ENCODE peak calls at places on chromosomes 1 and 21, in four cellular contexts. Z is NB4, W is IMR-90, U is A549. X is an unnamed sample.

GRCh38 chr21:38965910-38966504 is 160.3 kb downstream of the ETS2 start:
- DNase-seq in Z (no peak), W (peak; percentile 59), U (peak; percentile 60), X (no peak)

GRCh38 chr1:52054496-52055065 is 410 bp downstream of the TXNDC12 start:
- DNase-seq in Z (peak; percentile 9), W (no peak), U (no peak), X (no peak)

GRCh38 chr21:33897739-33898138 is 17.9 kb downstream of the ATP5PO start:
- DNase-seq in Z (no peak), W (peak; percentile 5), U (no peak), X (no peak)

GRCh38 chr1:173190101-173190895 is 16.8 kb downstream of the TNFSF4 start:
- DNase-seq in Z (no peak), W (peak; percentile 62), U (peak; percentile 73), X (peak; percentile 8)

GRCh38 chr1:229209386-229209785 is 61.5 kb upstream of the RAB4A start:
- DNase-seq in Z (no peak), W (peak; percentile 69), U (no peak), X (no peak)

GRCh38 chr1:204513117-204513716 is 3.0 kb upstream of the MDM4 start:
- DNase-seq in Z (peak; percentile 33), W (no peak), U (no peak), X (no peak)

GRCh38 chr21:42237577-42237976 is 18.6 kb downstream of the ABCG1 start:
- DNase-seq in Z (no peak), W (no peak), U (no peak), X (no peak)

GRCh38 chr1:108117908-108118902 is 81.9 kb downstream of the SLC25A24 start:
- DNase-seq in Z (peak; percentile 94), W (peak; percentile 76), U (no peak), X (no peak)

GRCh38 chr1:185960377-185961151 is 226.4 kb downstream of the HMCN1 start:
- DNase-seq in Z (no peak), W (peak; percentile 7), U (no peak), X (no peak)

GRCh38 chr1:19272064-19272463 is 16.5 kb downstream of the AKR7A3 start:
- DNase-seq in Z (no peak), W (no peak), U (no peak), X (no peak)

GRCh38 chr1:65027699-65028358 is 61.5 kb upstream of the JAK1 start:
- DNase-seq in Z (no peak), W (no peak), U (no peak), X (no peak)

GRCh38 chr1:64864018-64864945 is 102.1 kb downstream of the JAK1 start:
- DNase-seq in Z (peak; percentile 95), W (no peak), U (peak; percentile 12), X (no peak)

GRCh38 chr1:167301355-167301754 is 80.7 kb downstream of the POU2F1 start:
- DNase-seq in Z (no peak), W (no peak), U (no peak), X (no peak)

GRCh38 chr1:70090875-70091274 is 114.5 kb downstream of the LRRC40 start:
- DNase-seq in Z (no peak), W (peak; percentile 79), U (no peak), X (peak; percentile 4)
- TF ChIP-seq POLR2A in Z (no peak), W (no peak), U (no peak), X (no peak)

GRCh38 chr1:32334274-32334861 is 1.7 kb downstream of the MARCKSL1 start:
- DNase-seq in Z (no peak), W (no peak), U (no peak), X (no peak)
- TF ChIP-seq POLR2A in Z (no peak), W (no peak), U (no peak), X (no peak)

DNA sequence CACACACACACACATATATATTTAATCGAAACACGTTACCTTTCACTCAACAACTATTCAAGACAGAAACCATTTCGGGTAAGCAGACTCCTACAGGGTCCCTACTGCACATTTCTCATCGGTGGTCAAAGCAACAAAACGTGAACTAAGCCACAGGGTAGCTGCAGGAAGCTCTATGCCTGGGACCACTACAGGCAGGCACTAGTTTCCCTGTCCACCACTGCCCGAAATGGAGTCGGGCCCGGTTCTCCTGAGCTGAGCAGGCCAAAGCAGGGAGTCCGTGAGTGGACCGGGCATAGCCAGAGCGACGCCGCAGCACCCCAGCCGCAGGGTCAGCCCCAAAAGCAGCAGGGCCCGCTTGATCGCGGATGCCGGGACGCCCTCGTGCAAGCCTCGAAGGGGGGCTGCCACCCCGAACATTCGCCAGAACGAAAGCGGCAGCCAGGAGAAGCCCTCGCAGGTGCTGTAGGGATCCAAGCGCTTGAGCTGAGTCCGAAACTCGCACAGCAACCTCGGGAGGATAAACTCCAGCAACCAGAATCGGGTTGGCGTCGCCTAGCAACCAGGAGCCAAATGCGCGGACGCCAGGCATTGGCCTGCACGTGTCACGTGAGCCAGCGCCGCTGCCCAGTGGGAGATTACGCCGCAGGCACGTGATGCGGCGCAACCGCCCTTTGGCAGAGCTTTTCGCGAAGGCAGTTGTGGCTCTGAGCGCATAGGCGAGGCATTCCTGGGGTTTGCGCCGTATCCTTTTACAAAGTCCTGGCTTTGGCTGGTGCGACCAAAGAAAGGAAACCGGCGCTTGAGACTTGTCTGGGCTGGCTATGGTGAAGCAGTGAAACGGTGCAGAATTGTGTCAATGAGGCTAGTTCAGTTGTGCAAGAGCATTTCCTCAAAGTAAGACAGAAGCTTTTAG is 13.9 kb upstream of the DDI2 start:
- DNase-seq in Z (peak; percentile 96), W (peak; percentile 92), U (peak; percentile 94), X (peak; percentile 70)
- TF ChIP-seq POLR2A in Z (peak; percentile 21), W (no peak), U (peak; percentile 60), X (no peak)

GRCh38 chr1:160070243-160071163 is 543 bp upstream of the KCNJ10 start:
- DNase-seq in Z (peak; percentile 57), W (peak; percentile 27), U (peak; percentile 36), X (no peak)
- TF ChIP-seq POLR2A in Z (no peak), W (no peak), U (no peak), X (no peak)

GRCh38 chr1:9233241-9233941 is 1.2 kb upstream of the H6PD start:
- DNase-seq in Z (peak; percentile 87), W (peak; percentile 66), U (no peak), X (no peak)
- TF ChIP-seq POLR2A in Z (no peak), W (no peak), U (no peak), X (no peak)

GRCh38 chr1:99969729-99970591 is at the start of gene SLC35A3:
- DNase-seq in Z (peak; percentile 88), W (peak; percentile 61), U (peak; percentile 74), X (peak; percentile 71)
- TF ChIP-seq POLR2A in Z (peak; percentile 73), W (peak; percentile 51), U (peak; percentile 58), X (peak; percentile 86)

GRCh38 chr1:72202761-72203160 is 79.6 kb downstream of the NEGR1 start:
- DNase-seq in Z (no peak), W (peak; percentile 45), U (no peak), X (no peak)

GRCh38 chr1:72207059-72207458 is 75.3 kb downstream of the NEGR1 start:
- DNase-seq in Z (no peak), W (no peak), U (no peak), X (no peak)
- TF ChIP-seq POLR2A in Z (no peak), W (no peak), U (no peak), X (no peak)

GRCh38 chr1:235892734-235893413 is 26.2 kb upstream of the LYST start:
- DNase-seq in Z (peak; percentile 83), W (no peak), U (no peak), X (no peak)
- TF ChIP-seq POLR2A in Z (no peak), W (no peak), U (no peak), X (no peak)

GRCh38 chr1:226679853-226680516 is 59.1 kb downstream of the ITPKB start:
- DNase-seq in Z (peak; percentile 72), W (peak; percentile 62), U (no peak), X (peak; percentile 35)
- TF ChIP-seq POLR2A in Z (peak; percentile 44), W (no peak), U (no peak), X (no peak)

GRCh38 chr1:17128361-17128760 is 9.1 kb upstream of the PADI2 start:
- DNase-seq in Z (peak; percentile 81), W (peak; percentile 91), U (peak; percentile 88), X (peak; percentile 76)
- TF ChIP-seq POLR2A in Z (no peak), W (no peak), U (no peak), X (no peak)